ENCODE peak calls at places on chromosomes 12 and 14, in four cellular contexts. D, J, E and C are unnamed samples.

GRCh38 chr14:91138511-91139359 is 24.9 kb downstream of the DGLUCY start:
- DNase-seq in J (no peak), D (no peak), E (no peak), C (peak)

GRCh38 chr12:92270501-92270900 is 124.9 kb upstream of the BTG1 start:
- DNase-seq in E (no peak), J (no peak), D (no peak), C (no peak)

GRCh38 chr12:26226629-26227375 is 31.4 kb downstream of the SSPN start:
- DNase-seq in E (no peak), D (peak), J (peak), C (no peak)

GRCh38 chr12:121711925-121712461 is 559 bp upstream of the TMEM120B start:
- DNase-seq in E (peak), D (peak), J (peak), C (peak)

GRCh38 chr12:124388679-124389536 is 94.0 kb downstream of the RFLNA start:
- DNase-seq in E (peak), J (peak), D (peak), C (peak)

GRCh38 chr12:34399631-34400422 is 377.5 kb downstream of the ALG10 start:
- DNase-seq in J (no peak), E (no peak), D (peak), C (no peak)

GRCh38 chr12:122917508-122918227 is 21.7 kb upstream of the VPS37B start:
- DNase-seq in D (peak), E (no peak), J (no peak), C (peak)

GRCh38 chr12:65156366-65156831 is 13.0 kb upstream of the LEMD3 start:
- DNase-seq in J (peak), E (no peak), D (no peak), C (peak)

GRCh38 chr12:26091837-26092236 is 33.0 kb downstream of the BHLHE41 start:
- DNase-seq in J (no peak), E (no peak), D (no peak), C (no peak)

GRCh38 chr12:132352896-132353800 is 23.8 kb upstream of the GALNT9 start:
- DNase-seq in D (no peak), J (no peak), E (no peak), C (no peak)

GRCh38 chr12:88578821-88579518 is 1.3 kb downstream of the KITLG start:
- DNase-seq in D (no peak), E (no peak), J (peak), C (peak)

GRCh38 chr12:62606654-62607053 is 140.0 kb downstream of the MON2 start:
- DNase-seq in D (no peak), E (no peak), J (no peak), C (no peak)